ENCODE peak calls at places on chromosome 14, in eight cellular contexts. J is astrocyte, V is astrocyte of the spinal cord, N is epithelial cell of esophagus, E is prostate gland, X is lower leg skin, Z is GM12865, H is psoas muscle. S is an unnamed sample.

GRCh38 chr14:20682435-20683124 is 1.8 kb upstream of the RNASE4 start:
- DNase-seq in J (peak), V (peak), N (peak), E (peak), X (peak), Z (peak), H (peak), S (peak)

GRCh38 chr14:104554088-104554607 is 25.4 kb upstream of the C14orf180 start:
- DNase-seq in J (no peak), V (no peak), N (no peak), E (no peak), X (peak), Z (no peak), H (no peak), S (no peak)

GRCh38 chr14:49306152-49306751 is 279.9 kb downstream of the RPS29 start:
- DNase-seq in J (peak), V (peak), N (peak), E (no peak), X (no peak), Z (peak), H (no peak), S (peak)

GRCh38 chr14:83556746-83557460 is 1973.0 kb upstream of the FLRT2 start:
- DNase-seq in J (peak), V (peak), N (peak), E (no peak), X (no peak), Z (no peak), H (no peak), S (peak)

GRCh38 chr14:73723799-73724621 is 9.8 kb upstream of the PNMA1 start:
- DNase-seq in J (peak), V (peak), N (peak), E (peak), X (peak), Z (peak), H (peak), S (peak)

GRCh38 chr14:74514471-74514932 is 20.9 kb downstream of the ISCA2 start:
- DNase-seq in J (peak), V (peak), N (peak), E (no peak), X (no peak), Z (peak), H (peak), S (peak)

GRCh38 chr14:99242238-99242637 is 29.8 kb downstream of the BCL11B start:
- DNase-seq in J (no peak), V (no peak), N (no peak), E (no peak), X (no peak), Z (no peak), H (no peak), S (no peak)

GRCh38 chr14:37585971-37586759 is 8.9 kb downstream of the FOXA1 start:
- DNase-seq in J (no peak), V (peak), N (peak), E (no peak), X (no peak), Z (no peak), H (no peak), S (no peak)

GRCh38 chr14:24143511-24143910 is 2.1 kb upstream of the EMC9 start:
- DNase-seq in J (no peak), V (peak), N (no peak), E (no peak), X (no peak), Z (no peak), H (no peak), S (peak)

GRCh38 chr14:31897581-31898186 is 179.4 kb upstream of the ARHGAP5 start:
- DNase-seq in J (no peak), V (no peak), N (no peak), E (no peak), X (no peak), Z (no peak), H (no peak), S (peak)

DNA sequence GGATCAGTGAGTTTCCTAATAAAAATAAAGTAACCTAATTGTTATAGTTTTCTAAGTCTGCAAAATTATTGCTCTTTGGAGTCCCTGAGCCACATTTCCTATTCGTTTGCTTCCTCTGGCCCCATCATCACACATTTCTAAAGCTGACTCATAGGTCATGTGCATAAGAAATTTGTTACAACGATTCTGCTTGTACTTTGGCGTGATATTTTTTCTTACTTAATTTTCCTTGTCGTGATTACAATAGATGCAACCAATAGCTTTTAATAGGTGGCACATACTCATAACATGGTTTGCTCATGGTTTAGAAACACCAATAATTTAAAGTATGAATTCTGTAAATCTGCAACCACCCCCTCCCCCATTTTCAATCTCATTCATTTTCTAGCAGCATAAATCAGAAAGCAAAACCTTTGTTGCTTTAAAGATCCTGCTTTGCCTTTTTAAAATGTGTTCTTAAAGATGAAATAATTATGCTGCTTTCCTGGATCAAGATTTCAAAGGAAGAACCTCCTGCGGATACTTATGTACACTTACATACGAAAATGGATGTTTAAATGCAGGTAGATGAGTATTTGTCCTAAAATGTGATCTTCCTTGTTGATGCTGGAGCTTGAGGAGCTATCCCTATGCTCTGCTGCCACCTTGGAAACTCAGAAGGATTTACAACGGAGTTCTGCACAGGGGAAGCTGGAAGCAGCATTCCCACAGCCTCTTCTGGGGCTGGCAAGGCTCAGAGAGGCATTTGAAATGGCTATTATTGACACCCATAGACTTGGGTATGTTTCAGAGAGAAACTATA is 1.7 kb upstream of the FLRT2 start:
- DNase-seq in J (peak), V (peak), N (peak), E (peak), X (no peak), Z (no peak), H (peak), S (peak)
- TF ChIP-seq CTCF in J (peak), V (peak), N (peak), E (peak), X (no peak), Z (no peak), H (peak), S (peak)

GRCh38 chr14:67816326-67817009 is at the start of gene ZFYVE26:
- DNase-seq in J (peak), V (peak), N (peak), E (peak), X (peak), Z (peak), H (peak), S (peak)

GRCh38 chr14:67819563-67820411 is at the start of gene RAD51B:
- DNase-seq in J (peak), V (peak), N (peak), E (peak), X (peak), Z (peak), H (peak), S (peak)

GRCh38 chr14:67814826-67815225 is 1.6 kb downstream of the ZFYVE26 start:
- DNase-seq in J (no peak), V (no peak), N (no peak), E (no peak), X (no peak), Z (no peak), H (no peak), S (no peak)

GRCh38 chr14:67817750-67818438 is 1.5 kb upstream of the ZFYVE26 start:
- DNase-seq in J (no peak), V (no peak), N (no peak), E (no peak), X (no peak), Z (no peak), H (no peak), S (no peak)

GRCh38 chr14:67815573-67816235 is 686 bp downstream of the ZFYVE26 start:
- DNase-seq in J (peak), V (peak), N (peak), E (no peak), X (no peak), Z (peak), H (no peak), S (peak)
- H3K4me3 ChIP-seq in J (peak), V (peak), N (peak), E (peak), X (peak), Z (peak), H (peak), S (peak)

GRCh38 chr14:36524220-36524837 is 4.3 kb upstream of the NKX2-1 start:
- DNase-seq in J (no peak), V (no peak), N (no peak), E (no peak), X (no peak), Z (no peak), H (no peak), S (no peak)
- TF ChIP-seq CTCF in J (no peak), V (peak), N (peak), E (no peak), X (no peak), Z (no peak), H (peak), S (no peak)

DNA sequence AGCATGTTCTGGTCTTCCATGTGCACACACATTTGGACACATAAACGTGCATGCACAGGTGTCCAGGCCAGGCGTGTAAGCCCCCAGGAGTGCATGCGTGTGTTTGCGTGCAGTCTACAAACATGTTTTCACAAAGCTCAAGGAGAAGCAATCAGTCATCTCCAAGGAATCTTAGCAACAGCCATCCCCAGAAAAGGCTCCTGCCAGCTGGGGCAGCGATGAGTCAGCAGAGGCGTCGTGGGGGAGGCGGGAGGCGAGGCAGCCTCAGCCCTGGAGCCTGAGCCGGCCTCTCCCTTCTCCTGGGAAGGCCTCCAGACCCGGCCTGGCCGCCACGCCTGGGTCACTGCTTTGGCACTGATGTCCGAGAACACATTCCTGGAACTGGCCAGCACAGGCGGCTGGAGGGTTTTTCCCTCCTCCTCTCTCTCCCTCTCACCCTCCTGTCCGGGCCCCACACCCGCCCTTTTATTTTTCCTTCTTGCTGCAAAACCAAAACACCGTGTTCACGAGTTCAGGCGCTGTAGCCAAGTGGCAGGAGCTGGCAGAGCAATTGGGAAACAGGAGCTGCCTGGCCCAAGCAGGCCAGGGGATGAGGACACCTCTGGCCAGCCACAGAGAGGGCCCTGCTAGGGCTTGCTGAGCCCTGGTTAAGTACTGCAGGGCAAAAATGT is 92.7 kb downstream of the LRRC74A start:
- DNase-seq in J (peak), V (peak), N (peak), E (peak), X (peak), Z (no peak), H (peak), S (peak)
- H3K4me3 ChIP-seq in J (no peak), V (no peak), N (no peak), E (no peak), X (no peak), Z (no peak), H (peak), S (no peak)

GRCh38 chr14:102223682-102224081 is 81.3 kb downstream of the MOK start:
- DNase-seq in J (no peak), V (no peak), N (no peak), E (no peak), X (no peak), Z (no peak), H (no peak), S (no peak)
- TF ChIP-seq CTCF in J (no peak), V (no peak), N (no peak), E (no peak), X (no peak), Z (no peak), H (no peak), S (no peak)

GRCh38 chr14:89566644-89567411 is 149.8 kb upstream of the FOXN3 start:
- DNase-seq in J (no peak), V (no peak), N (no peak), E (no peak), X (no peak), Z (no peak), H (no peak), S (no peak)

GRCh38 chr14:89564291-89564957 is 147.4 kb upstream of the FOXN3 start:
- DNase-seq in J (peak), V (peak), N (no peak), E (no peak), X (no peak), Z (peak), H (no peak), S (peak)

GRCh38 chr14:89563503-89563902 is 146.5 kb upstream of the FOXN3 start:
- DNase-seq in J (no peak), V (no peak), N (no peak), E (no peak), X (no peak), Z (no peak), H (no peak), S (no peak)

GRCh38 chr14:89564999-89565398 is 148.0 kb upstream of the FOXN3 start:
- DNase-seq in J (no peak), V (no peak), N (no peak), E (no peak), X (no peak), Z (no peak), H (no peak), S (no peak)

DNA sequence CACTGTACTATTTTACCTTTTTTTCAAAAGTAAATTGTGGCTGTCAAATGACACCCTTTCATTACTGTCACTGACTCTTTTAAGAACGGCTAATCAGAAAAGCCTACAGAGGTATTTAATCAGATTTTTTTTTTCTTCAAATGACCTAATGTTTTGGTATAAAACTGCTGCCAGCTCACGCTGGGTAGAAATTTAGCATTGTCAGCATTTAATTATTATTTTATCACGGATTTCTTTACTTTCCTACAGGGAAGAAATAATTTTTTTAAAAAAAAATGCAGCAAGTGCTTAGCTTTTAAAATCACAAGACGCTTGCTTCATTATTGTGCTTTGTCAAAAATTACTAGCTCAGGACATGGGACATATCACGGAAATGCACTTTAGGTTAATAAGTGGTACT is 149.1 kb upstream of the FOXN3 start:
- DNase-seq in J (no peak), V (no peak), N (no peak), E (no peak), X (no peak), Z (no peak), H (no peak), S (no peak)
- H3K4me3 ChIP-seq in J (no peak), V (no peak), N (no peak), E (no peak), X (no peak), Z (no peak), H (no peak), S (no peak)

S was measured in choroid plexus epithelial cell.